ENCODE peak calls at places on chromosomes 12 and 14, in eight cellular contexts. One of them, this sample, is unnamed.

GRCh38 chr14:60758875-60759274 is 24.3 kb downstream of the MNAT1 start:
- DNase-seq in AG04450: no peak
- DNase-seq in CD4-positive, alpha-beta T cell: no peak
- DNase-seq in SK-N-SH: no peak
- DNase-seq in tibial artery: no peak
- DNase-seq in IMR-90: peak; percentile 62
- DNase-seq in uterus: no peak
- DNase-seq in fibroblast of lung: peak; percentile 70
- DNase-seq in this sample: no peak

GRCh38 chr14:105023791-105024480 is 3.1 kb upstream of the CDCA4 start:
- DNase-seq in AG04450: no peak
- DNase-seq in CD4-positive, alpha-beta T cell: no peak
- DNase-seq in SK-N-SH: no peak
- DNase-seq in tibial artery: no peak
- DNase-seq in IMR-90: peak; percentile 73
- DNase-seq in uterus: no peak
- DNase-seq in fibroblast of lung: peak; percentile 45
- DNase-seq in this sample: no peak

GRCh38 chr12:40647651-40648050 is 44.6 kb upstream of the CNTN1 start:
- DNase-seq in AG04450: no peak
- DNase-seq in CD4-positive, alpha-beta T cell: no peak
- DNase-seq in SK-N-SH: no peak
- DNase-seq in tibial artery: no peak
- DNase-seq in IMR-90: no peak
- DNase-seq in uterus: no peak
- DNase-seq in fibroblast of lung: no peak
- DNase-seq in this sample: no peak

GRCh38 chr14:104103061-104104005 is 17.8 kb downstream of the ASPG start:
- DNase-seq in AG04450: no peak
- DNase-seq in CD4-positive, alpha-beta T cell: no peak
- DNase-seq in SK-N-SH: no peak
- DNase-seq in tibial artery: no peak
- DNase-seq in IMR-90: no peak
- DNase-seq in uterus: no peak
- DNase-seq in fibroblast of lung: no peak
- DNase-seq in this sample: no peak

GRCh38 chr12:3365416-3366385 is 125.3 kb upstream of the PRMT8 start:
- DNase-seq in AG04450: no peak
- DNase-seq in CD4-positive, alpha-beta T cell: no peak
- DNase-seq in SK-N-SH: peak; percentile 91
- DNase-seq in tibial artery: no peak
- DNase-seq in IMR-90: no peak
- DNase-seq in uterus: no peak
- DNase-seq in fibroblast of lung: no peak
- DNase-seq in this sample: no peak

GRCh38 chr12:55515696-55516095 is 23.5 kb downstream of the OR6C68 start:
- DNase-seq in AG04450: no peak
- DNase-seq in CD4-positive, alpha-beta T cell: no peak
- DNase-seq in SK-N-SH: no peak
- DNase-seq in tibial artery: no peak
- DNase-seq in IMR-90: no peak
- DNase-seq in uterus: no peak
- DNase-seq in fibroblast of lung: no peak
- DNase-seq in this sample: no peak

GRCh38 chr14:102796661-102797190 is 19.5 kb downstream of the TRAF3 start:
- DNase-seq in AG04450: no peak
- DNase-seq in CD4-positive, alpha-beta T cell: no peak
- DNase-seq in SK-N-SH: no peak
- DNase-seq in tibial artery: peak; percentile 9
- DNase-seq in IMR-90: no peak
- DNase-seq in uterus: no peak
- DNase-seq in fibroblast of lung: no peak
- DNase-seq in this sample: no peak

GRCh38 chr12:91854725-91855124 is 290.9 kb downstream of the BTG1 start:
- DNase-seq in AG04450: no peak
- DNase-seq in CD4-positive, alpha-beta T cell: no peak
- DNase-seq in SK-N-SH: no peak
- DNase-seq in tibial artery: peak; percentile 39
- DNase-seq in IMR-90: peak; percentile 40
- DNase-seq in uterus: no peak
- DNase-seq in fibroblast of lung: peak; percentile 93
- DNase-seq in this sample: no peak

GRCh38 chr12:124456652-124457152 is 110.7 kb downstream of the NCOR2 start:
- DNase-seq in AG04450: no peak
- DNase-seq in CD4-positive, alpha-beta T cell: no peak
- DNase-seq in SK-N-SH: no peak
- DNase-seq in tibial artery: no peak
- DNase-seq in IMR-90: no peak
- DNase-seq in uterus: no peak
- DNase-seq in fibroblast of lung: no peak
- DNase-seq in this sample: no peak

GRCh38 chr14:90336401-90336800 is 4.7 kb upstream of the NRDE2 start:
- DNase-seq in AG04450: no peak
- DNase-seq in CD4-positive, alpha-beta T cell: no peak
- DNase-seq in SK-N-SH: no peak
- DNase-seq in tibial artery: no peak
- DNase-seq in IMR-90: no peak
- DNase-seq in uterus: no peak
- DNase-seq in fibroblast of lung: no peak
- DNase-seq in this sample: no peak

GRCh38 chr14:73286598-73286997 is 49.3 kb downstream of the PAPLN start:
- DNase-seq in AG04450: no peak
- DNase-seq in CD4-positive, alpha-beta T cell: no peak
- DNase-seq in SK-N-SH: no peak
- DNase-seq in tibial artery: no peak
- DNase-seq in IMR-90: no peak
- DNase-seq in uterus: no peak
- DNase-seq in fibroblast of lung: no peak
- DNase-seq in this sample: no peak

GRCh38 chr12:118409834-118410233 is 33.5 kb downstream of the SUDS3 start:
- DNase-seq in AG04450: no peak
- DNase-seq in CD4-positive, alpha-beta T cell: no peak
- DNase-seq in SK-N-SH: no peak
- DNase-seq in tibial artery: no peak
- DNase-seq in IMR-90: no peak
- DNase-seq in uterus: no peak
- DNase-seq in fibroblast of lung: no peak
- DNase-seq in this sample: no peak

GRCh38 chr12:121069206-121069605 is 30.2 kb upstream of the OASL start:
- DNase-seq in AG04450: no peak
- DNase-seq in CD4-positive, alpha-beta T cell: no peak
- DNase-seq in SK-N-SH: no peak
- DNase-seq in tibial artery: no peak
- DNase-seq in IMR-90: no peak
- DNase-seq in uterus: no peak
- DNase-seq in fibroblast of lung: no peak
- DNase-seq in this sample: no peak

GRCh38 chr12:18998343-18999270 is 130.9 kb upstream of the PLEKHA5 start:
- DNase-seq in AG04450: peak; percentile 71
- DNase-seq in CD4-positive, alpha-beta T cell: no peak
- DNase-seq in SK-N-SH: peak; percentile 50
- DNase-seq in tibial artery: no peak
- DNase-seq in IMR-90: peak; percentile 89
- DNase-seq in uterus: no peak
- DNase-seq in fibroblast of lung: peak; percentile 82
- DNase-seq in this sample: no peak

GRCh38 chr12:128766738-128767501 is 56.8 kb downstream of the SLC15A4 start:
- DNase-seq in AG04450: no peak
- DNase-seq in CD4-positive, alpha-beta T cell: no peak
- DNase-seq in SK-N-SH: no peak
- DNase-seq in tibial artery: no peak
- DNase-seq in IMR-90: no peak
- DNase-seq in uterus: no peak
- DNase-seq in fibroblast of lung: no peak
- DNase-seq in this sample: no peak

GRCh38 chr12:10361622-10362021 is 28.2 kb downstream of the KLRK1 start:
- DNase-seq in AG04450: peak; percentile 27
- DNase-seq in CD4-positive, alpha-beta T cell: no peak
- DNase-seq in SK-N-SH: no peak
- DNase-seq in tibial artery: no peak
- DNase-seq in IMR-90: peak; percentile 78
- DNase-seq in uterus: no peak
- DNase-seq in fibroblast of lung: peak; percentile 72
- DNase-seq in this sample: no peak

GRCh38 chr14:100155049-100155621 is 4.3 kb downstream of the DEGS2 start:
- DNase-seq in AG04450: no peak
- DNase-seq in CD4-positive, alpha-beta T cell: no peak
- DNase-seq in SK-N-SH: peak; percentile 64
- DNase-seq in tibial artery: no peak
- DNase-seq in IMR-90: no peak
- DNase-seq in uterus: no peak
- DNase-seq in fibroblast of lung: peak; percentile 15
- DNase-seq in this sample: no peak

GRCh38 chr12:57522019-57522886 is at the start of gene MBD6:
- DNase-seq in AG04450: peak; percentile 89
- DNase-seq in CD4-positive, alpha-beta T cell: peak; percentile 78
- DNase-seq in SK-N-SH: peak; percentile 98
- DNase-seq in tibial artery: peak; percentile 90
- DNase-seq in IMR-90: peak; percentile 91
- DNase-seq in uterus: peak; percentile 96
- DNase-seq in fibroblast of lung: peak; percentile 96
- DNase-seq in this sample: peak; percentile 91

GRCh38 chr12:42234970-42235369 is 3.1 kb downstream of the YAF2 start:
- DNase-seq in AG04450: no peak
- DNase-seq in CD4-positive, alpha-beta T cell: no peak
- DNase-seq in SK-N-SH: no peak
- DNase-seq in tibial artery: no peak
- DNase-seq in IMR-90: peak; percentile 19
- DNase-seq in uterus: peak; percentile 27
- DNase-seq in fibroblast of lung: peak; percentile 68
- DNase-seq in this sample: no peak

GRCh38 chr12:71871116-71871515 is 31.6 kb downstream of the TBC1D15 start:
- DNase-seq in AG04450: peak; percentile 4
- DNase-seq in CD4-positive, alpha-beta T cell: no peak
- DNase-seq in SK-N-SH: no peak
- DNase-seq in tibial artery: no peak
- DNase-seq in IMR-90: peak; percentile 75
- DNase-seq in uterus: no peak
- DNase-seq in fibroblast of lung: peak; percentile 73
- DNase-seq in this sample: no peak

GRCh38 chr12:88393017-88393767 is 187.1 kb downstream of the KITLG start:
- DNase-seq in AG04450: no peak
- DNase-seq in CD4-positive, alpha-beta T cell: no peak
- DNase-seq in SK-N-SH: peak; percentile 12
- DNase-seq in tibial artery: no peak
- DNase-seq in IMR-90: peak; percentile 35
- DNase-seq in uterus: no peak
- DNase-seq in fibroblast of lung: no peak
- DNase-seq in this sample: no peak
- TF ChIP-seq CTCF in AG04450: peak; percentile 32
- TF ChIP-seq CTCF in CD4-positive, alpha-beta T cell: no peak
- TF ChIP-seq CTCF in SK-N-SH: peak; percentile 40
- TF ChIP-seq CTCF in tibial artery: no peak
- TF ChIP-seq CTCF in IMR-90: peak; percentile 35
- TF ChIP-seq CTCF in uterus: no peak
- TF ChIP-seq CTCF in fibroblast of lung: peak; percentile 21
- TF ChIP-seq CTCF in this sample: peak; percentile 28

GRCh38 chr12:69688496-69689427 is 10.3 kb downstream of the BEST3 start:
- DNase-seq in AG04450: peak; percentile 51
- DNase-seq in CD4-positive, alpha-beta T cell: no peak
- DNase-seq in SK-N-SH: peak; percentile 23
- DNase-seq in tibial artery: peak; percentile 52
- DNase-seq in IMR-90: peak; percentile 94
- DNase-seq in uterus: peak; percentile 22
- DNase-seq in fibroblast of lung: peak; percentile 84
- DNase-seq in this sample: peak; percentile 70
- H3K27ac ChIP-seq in AG04450: peak overlapping the region; percentile 73
- H3K27ac ChIP-seq in CD4-positive, alpha-beta T cell: no peak overlapping the region
- H3K27ac ChIP-seq in SK-N-SH: peak overlapping the region; percentile 83
- H3K27ac ChIP-seq in tibial artery: peak overlapping the region; percentile 32
- H3K27ac ChIP-seq in IMR-90: peak overlapping the region; percentile 8
- H3K27ac ChIP-seq in uterus: no peak overlapping the region
- H3K27ac ChIP-seq in fibroblast of lung: peak overlapping the region; percentile 53
- H3K27ac ChIP-seq in this sample: peak overlapping the region; percentile 58

GRCh38 chr14:96062010-96062409 is 22.8 kb downstream of the C14orf132 start:
- DNase-seq in AG04450: no peak
- DNase-seq in CD4-positive, alpha-beta T cell: no peak
- DNase-seq in SK-N-SH: no peak
- DNase-seq in tibial artery: peak; percentile 3
- DNase-seq in IMR-90: no peak
- DNase-seq in uterus: no peak
- DNase-seq in fibroblast of lung: no peak
- DNase-seq in this sample: no peak

GRCh38 chr14:96066976-96067375 is 27.8 kb downstream of the C14orf132 start:
- DNase-seq in AG04450: no peak
- DNase-seq in CD4-positive, alpha-beta T cell: no peak
- DNase-seq in SK-N-SH: no peak
- DNase-seq in tibial artery: no peak
- DNase-seq in IMR-90: no peak
- DNase-seq in uterus: no peak
- DNase-seq in fibroblast of lung: no peak
- DNase-seq in this sample: no peak

GRCh38 chr14:96062506-96062905 is 23.3 kb downstream of the C14orf132 start:
- DNase-seq in AG04450: no peak
- DNase-seq in CD4-positive, alpha-beta T cell: no peak
- DNase-seq in SK-N-SH: no peak
- DNase-seq in tibial artery: no peak
- DNase-seq in IMR-90: no peak
- DNase-seq in uterus: no peak
- DNase-seq in fibroblast of lung: no peak
- DNase-seq in this sample: no peak

GRCh38 chr14:96065661-96066459 is 26.7 kb downstream of the C14orf132 start:
- DNase-seq in AG04450: no peak
- DNase-seq in CD4-positive, alpha-beta T cell: no peak
- DNase-seq in SK-N-SH: peak; percentile 78
- DNase-seq in tibial artery: no peak
- DNase-seq in IMR-90: no peak
- DNase-seq in uterus: no peak
- DNase-seq in fibroblast of lung: no peak
- DNase-seq in this sample: no peak

DNA sequence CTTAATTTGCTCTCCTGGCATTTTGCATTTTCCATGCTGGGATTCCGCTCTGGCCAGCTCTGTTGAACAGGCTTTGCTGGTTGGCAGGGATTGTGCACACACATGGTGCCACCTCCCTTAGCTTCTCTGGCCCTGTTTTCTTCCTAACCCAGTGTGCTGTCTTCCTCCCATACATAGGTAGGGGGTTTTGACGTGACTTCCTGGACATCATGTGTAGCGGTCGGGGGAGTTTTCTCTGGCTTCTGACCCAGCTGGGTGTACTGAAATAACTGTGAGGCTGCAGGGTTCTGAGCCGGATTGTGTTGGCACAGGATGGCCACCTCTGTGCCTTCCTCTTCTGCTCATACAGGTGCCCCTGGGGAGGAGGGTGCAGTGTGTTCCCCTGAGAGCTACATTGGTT is 25.7 kb downstream of the C14orf132 start:
- DNase-seq in AG04450: no peak
- DNase-seq in CD4-positive, alpha-beta T cell: no peak
- DNase-seq in SK-N-SH: no peak
- DNase-seq in tibial artery: no peak
- DNase-seq in IMR-90: no peak
- DNase-seq in uterus: no peak
- DNase-seq in fibroblast of lung: no peak
- DNase-seq in this sample: no peak
- H3K27me3 ChIP-seq in AG04450: no peaks in the 10 kb centered on the region
- H3K27me3 ChIP-seq in CD4-positive, alpha-beta T cell: no peaks in the 10 kb centered on the region
- H3K27me3 ChIP-seq in SK-N-SH: no peaks in the 10 kb centered on the region
- H3K27me3 ChIP-seq in tibial artery: no peaks in the 10 kb centered on the region
- H3K27me3 ChIP-seq in IMR-90: no peaks in the 10 kb centered on the region
- H3K27me3 ChIP-seq in uterus: no peaks in the 10 kb centered on the region
- H3K27me3 ChIP-seq in fibroblast of lung: no peaks in the 10 kb centered on the region
- H3K27me3 ChIP-seq in this sample: no peaks in the 10 kb centered on the region

GRCh38 chr12:126447346-126447745 is 1382.1 kb downstream of the AACS start:
- DNase-seq in AG04450: no peak
- DNase-seq in CD4-positive, alpha-beta T cell: no peak
- DNase-seq in SK-N-SH: no peak
- DNase-seq in tibial artery: no peak
- DNase-seq in IMR-90: no peak
- DNase-seq in uterus: no peak
- DNase-seq in fibroblast of lung: no peak
- DNase-seq in this sample: no peak

GRCh38 chr12:126443977-126444376 is 1378.7 kb downstream of the AACS start:
- DNase-seq in AG04450: no peak
- DNase-seq in CD4-positive, alpha-beta T cell: no peak
- DNase-seq in SK-N-SH: no peak
- DNase-seq in tibial artery: no peak
- DNase-seq in IMR-90: no peak
- DNase-seq in uterus: no peak
- DNase-seq in fibroblast of lung: no peak
- DNase-seq in this sample: no peak
- TF ChIP-seq CTCF in AG04450: no peak
- TF ChIP-seq CTCF in CD4-positive, alpha-beta T cell: no peak
- TF ChIP-seq CTCF in SK-N-SH: no peak
- TF ChIP-seq CTCF in tibial artery: no peak
- TF ChIP-seq CTCF in IMR-90: no peak
- TF ChIP-seq CTCF in uterus: no peak
- TF ChIP-seq CTCF in fibroblast of lung: no peak
- TF ChIP-seq CTCF in this sample: no peak

This sample was measured in right atrium auricular region.